ENCODE peak calls at places on chromosomes 11 and 22, in four cellular contexts. F, Z, M and N are unnamed samples.

GRCh38 chr22:46801331-46801811 is 38.9 kb downstream of the TBC1D22A start:
- DNase-seq in M (no peak), F (no peak), Z (no peak), N (no peak)

GRCh38 chr11:120527111-120527748 is 15.7 kb downstream of the GRIK4 start:
- DNase-seq in M (no peak), Z (no peak), F (peak), N (no peak)

GRCh38 chr11:17208257-17208999 is 642 bp upstream of the PIK3C2A start:
- DNase-seq in M (no peak), F (peak), Z (peak), N (peak)

GRCh38 chr22:44256860-44257560 is 55.7 kb downstream of the SHISAL1 start:
- DNase-seq in Z (no peak), F (no peak), M (peak), N (peak)

GRCh38 chr11:125926682-125927081 is 19.2 kb upstream of the VSIG10L2 start:
- DNase-seq in M (no peak), Z (peak), F (no peak), N (peak)

GRCh38 chr22:31160328-31160978 is 471 bp downstream of the RNF185 start:
- DNase-seq in F (peak), Z (no peak), M (no peak), N (no peak)

GRCh38 chr11:11842426-11843008 is 745 bp downstream of the USP47 start:
- DNase-seq in F (peak), M (peak), Z (peak), N (peak)

GRCh38 chr22:26065847-26066246 is 103.4 kb upstream of the SEZ6L start:
- DNase-seq in M (no peak), Z (no peak), F (no peak), N (no peak)

GRCh38 chr22:49019737-49020136 is 807.9 kb downstream of the BRD1 start:
- DNase-seq in Z (no peak), M (no peak), F (no peak), N (peak)

GRCh38 chr22:49334589-49334873 is 493.1 kb downstream of the BRD1 start:
- DNase-seq in M (no peak), F (no peak), Z (no peak), N (peak)

GRCh38 chr11:65016705-65017104 is 2.7 kb downstream of the ARL2 start:
- DNase-seq in F (no peak), M (no peak), Z (no peak), N (no peak)

GRCh38 chr11:10505278-10506012 is 35.5 kb downstream of the RNF141 start:
- DNase-seq in F (no peak), Z (no peak), M (no peak), N (no peak)

GRCh38 chr11:2860636-2861035 is 24.9 kb downstream of the CDKN1C start:
- DNase-seq in F (peak), Z (no peak), M (no peak), N (no peak)

GRCh38 chr11:34566209-34566551 is 52.6 kb upstream of the ELF5 start:
- DNase-seq in M (no peak), F (no peak), Z (no peak), N (no peak)

GRCh38 chr22:41445171-41446056 is 1.2 kb downstream of the TOB2 start:
- DNase-seq in Z (no peak), F (peak), M (peak), N (no peak)

GRCh38 chr11:93537767-93538261 is 5.4 kb downstream of the SMCO4 start:
- DNase-seq in M (peak), F (no peak), Z (peak), N (no peak)

GRCh38 chr11:121323208-121323607 is 30.6 kb downstream of the SC5D start:
- DNase-seq in Z (no peak), M (no peak), F (no peak), N (no peak)

GRCh38 chr11:62392506-62392905 is 26.3 kb upstream of the SCGB1A1 start:
- DNase-seq in M (no peak), Z (no peak), F (no peak), N (no peak)

GRCh38 chr11:2204361-2205213 is 33.0 kb upstream of the TH start:
- DNase-seq in Z (no peak), M (peak), F (no peak), N (peak)

GRCh38 chr22:28505416-28506156 is 174.1 kb downstream of the TTC28 start:
- DNase-seq in Z (no peak), M (no peak), F (no peak), N (no peak)

GRCh38 chr11:6653055-6653454 is 2.6 kb downstream of the DCHS1 start:
- DNase-seq in F (no peak), Z (no peak), M (no peak), N (no peak)

GRCh38 chr11:69434341-69434960 is 47.0 kb upstream of the LINC01488 start:
- DNase-seq in Z (no peak), M (no peak), F (no peak), N (no peak)

GRCh38 chr22:50604623-50605348 is 4.2 kb downstream of the MAPK8IP2 start:
- DNase-seq in M (no peak), F (no peak), Z (no peak), N (no peak)

GRCh38 chr11:35681181-35681767 is 18.7 kb downstream of the TRIM44 start:
- DNase-seq in Z (no peak), F (no peak), M (no peak), N (no peak)

GRCh38 chr11:65086809-65087208 is 2.8 kb downstream of the ZFPL1 start:
- DNase-seq in M (no peak), F (no peak), Z (no peak), N (no peak)

GRCh38 chr11:67584205-67584880 is 731 bp downstream of the GSTP1 start:
- DNase-seq in Z (peak), M (no peak), F (peak), N (no peak)

GRCh38 chr22:45235101-45235777 is 5.5 kb downstream of the KIAA0930 start:
- DNase-seq in F (no peak), Z (no peak), M (no peak), N (no peak)

GRCh38 chr22:26444777-26445176 is 15.7 kb downstream of the ASPHD2 start:
- DNase-seq in Z (no peak), M (no peak), F (no peak), N (no peak)

GRCh38 chr11:60753309-60753708 is 3.4 kb upstream of the MS4A15 start:
- DNase-seq in F (no peak), Z (no peak), M (no peak), N (no peak)

GRCh38 chr11:68010058-68011041 is at the start of gene ALDH3B1:
- DNase-seq in Z (peak), M (peak), F (peak), N (peak)

GRCh38 chr11:10113852-10114251 is 180.2 kb downstream of the SBF2 start:
- DNase-seq in Z (no peak), F (no peak), M (no peak), N (no peak)

GRCh38 chr11:65646921-65647701 is 9.2 kb downstream of the SIPA1 start:
- DNase-seq in Z (no peak), F (peak), M (peak), N (no peak)

GRCh38 chr11:72471005-72471898 is 36.9 kb upstream of the CLPB start:
- DNase-seq in M (peak), Z (peak), F (peak), N (no peak)

GRCh38 chr22:32810241-32811133 is 9.0 kb downstream of the TIMP3 start:
- DNase-seq in M (no peak), F (no peak), Z (no peak), N (no peak)

GRCh38 chr11:120137187-120137610 is 714 bp downstream of the TRIM29 start:
- DNase-seq in Z (peak), F (no peak), M (no peak), N (no peak)